ENCODE peak calls at places on chromosomes 2 and 18, in eight cellular contexts. D is transverse colon, C is IMR-90, N is suprapubic skin, K is HCT116, U is A549, S is sigmoid colon, M is upper lobe of left lung. W is an unnamed sample.
A peak's percentile ranks its signal among the peaks of the same experiment; 100 is the strongest.

GRCh38 chr2:160905862-160906261 is 254.4 kb upstream of the TANK start:
- DNase-seq in D (no peak), C (no peak), N (no peak), K (no peak), U (no peak), S (no peak), M (no peak), W (no peak)

GRCh38 chr2:36727586-36727985 is 31.1 kb downstream of the VIT start:
- DNase-seq in D (no peak), C (no peak), N (no peak), K (no peak), U (no peak), S (no peak), M (no peak), W (no peak)

GRCh38 chr2:176096986-176097819 is 2.4 kb upstream of the HOXD12 start:
- DNase-seq in D (peak; percentile 72), C (peak; percentile 48), N (peak; percentile 74), K (peak; percentile 66), U (peak; percentile 81), S (peak; percentile 92), M (peak; percentile 66), W (peak; percentile 75)

GRCh38 chr2:50492452-50492851 is 539.5 kb downstream of the NRXN1 start:
- DNase-seq in D (peak; percentile 14), C (peak; percentile 65), N (no peak), K (peak; percentile 35), U (peak; percentile 48), S (peak; percentile 56), M (no peak), W (peak; percentile 30)

GRCh38 chr18:45168883-45169585 is 446.2 kb upstream of the SLC14A2 start:
- DNase-seq in D (no peak), C (peak; percentile 73), N (no peak), K (no peak), U (no peak), S (no peak), M (no peak), W (no peak)

GRCh38 chr2:42071762-42072161 is 23.9 kb downstream of the PKDCC start:
- DNase-seq in D (no peak), C (no peak), N (no peak), K (no peak), U (no peak), S (no peak), M (no peak), W (no peak)

GRCh38 chr2:183079335-183079775 is 808 bp downstream of the DUSP19 start:
- DNase-seq in D (no peak), C (no peak), N (no peak), K (no peak), U (no peak), S (no peak), M (no peak), W (peak; percentile 30)

GRCh38 chr2:159290289-159290907 is 3.9 kb upstream of the WDSUB1 start:
- DNase-seq in D (no peak), C (peak; percentile 94), N (no peak), K (peak; percentile 51), U (peak; percentile 38), S (no peak), M (peak; percentile 44), W (peak; percentile 73)

GRCh38 chr2:12931211-12931844 is 214.6 kb downstream of the TRIB2 start:
- DNase-seq in D (no peak), C (peak; percentile 63), N (no peak), K (peak; percentile 28), U (peak; percentile 4), S (no peak), M (no peak), W (no peak)

GRCh38 chr2:161123531-161124030 is 36.6 kb upstream of the TANK start:
- DNase-seq in D (no peak), C (no peak), N (no peak), K (peak; percentile 39), U (no peak), S (no peak), M (no peak), W (no peak)

GRCh38 chr18:25230658-25231326 is 121.2 kb downstream of the ZNF521 start:
- DNase-seq in D (peak; percentile 39), C (peak; percentile 90), N (peak; percentile 87), K (no peak), U (no peak), S (peak; percentile 93), M (peak; percentile 75), W (no peak)

GRCh38 chr18:48993586-48993985 is 42.8 kb upstream of the SMAD7 start:
- DNase-seq in D (no peak), C (peak; percentile 66), N (no peak), K (no peak), U (no peak), S (no peak), M (no peak), W (no peak)

GRCh38 chr18:50307738-50308470 is 20.4 kb upstream of the CXXC1 start:
- DNase-seq in D (peak; percentile 95), C (peak; percentile 85), N (peak; percentile 91), K (no peak), U (peak; percentile 86), S (peak; percentile 94), M (peak; percentile 94), W (peak; percentile 85)
- TF ChIP-seq POLR2A in D (no peak), C (no peak), N (no peak), K (no peak), U (no peak), S (no peak), M (no peak), W (peak; percentile 34)

DNA sequence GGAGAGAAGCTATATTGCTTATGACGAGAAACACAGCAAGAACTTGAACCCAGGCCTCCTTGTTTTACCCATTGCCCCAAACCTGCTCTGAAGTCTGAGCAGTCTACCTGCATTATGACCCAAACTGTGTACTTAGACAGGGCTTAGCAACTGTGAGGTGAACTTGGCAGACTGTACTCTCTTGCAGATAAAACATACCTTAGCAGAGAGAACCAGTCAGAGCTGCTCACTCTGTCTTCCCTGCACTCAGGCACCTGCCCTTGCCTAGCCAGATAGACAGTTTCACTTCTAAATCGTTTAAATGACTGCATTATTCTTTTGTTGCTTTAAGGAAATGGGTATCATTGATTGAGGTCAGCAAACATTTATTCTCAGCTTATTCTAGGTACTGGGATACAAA is 20.3 kb downstream of the ITPRID2 start:
- DNase-seq in D (peak; percentile 12), C (no peak), N (no peak), K (no peak), U (no peak), S (no peak), M (no peak), W (no peak)
- TF ChIP-seq POLR2A in D (no peak), C (no peak), N (no peak), K (no peak), U (no peak), S (no peak), M (no peak), W (no peak)

DNA sequence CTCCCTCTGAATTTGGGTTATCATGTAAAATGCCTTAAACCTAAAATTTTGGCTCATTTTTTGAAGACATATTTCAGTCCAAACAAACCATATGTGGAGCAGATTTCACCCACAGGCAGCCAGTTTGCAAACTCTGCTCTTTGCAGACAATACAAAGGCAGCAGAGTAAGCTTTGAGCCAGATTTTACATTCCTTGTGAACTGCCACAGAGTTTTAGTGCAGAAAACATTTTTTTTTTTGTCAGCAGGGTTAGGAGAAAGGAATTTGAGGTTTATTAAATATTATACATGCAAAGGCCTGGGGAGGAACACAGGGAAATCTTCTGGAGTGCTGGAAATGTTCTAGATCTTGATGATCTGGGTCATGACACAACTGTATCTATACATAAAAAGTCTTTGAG is 171.9 kb upstream of the FN1 start:
- DNase-seq in D (no peak), C (peak; percentile 50), N (no peak), K (no peak), U (no peak), S (no peak), M (no peak), W (no peak)
- TF ChIP-seq POLR2A in D (no peak), C (no peak), N (no peak), K (no peak), U (no peak), S (no peak), M (no peak), W (no peak)

GRCh38 chr18:22559414-22560282 is 141.9 kb upstream of the CTAGE1 start:
- DNase-seq in D (peak; percentile 52), C (peak; percentile 59), N (peak; percentile 76), K (no peak), U (peak; percentile 50), S (peak; percentile 73), M (peak; percentile 66), W (no peak)
- TF ChIP-seq POLR2A in D (no peak), C (peak; percentile 43), N (no peak), K (no peak), U (no peak), S (no peak), M (no peak), W (no peak)

GRCh38 chr2:43218221-43218549 is 8.2 kb downstream of the ZFP36L2 start:
- DNase-seq in D (no peak), C (peak; percentile 47), N (no peak), K (no peak), U (no peak), S (no peak), M (no peak), W (no peak)

GRCh38 chr2:43217228-43218220 is 8.9 kb downstream of the ZFP36L2 start:
- DNase-seq in D (peak; percentile 54), C (no peak), N (no peak), K (no peak), U (no peak), S (no peak), M (no peak), W (no peak)

GRCh38 chr2:43219383-43220228 is 6.8 kb downstream of the ZFP36L2 start:
- DNase-seq in D (peak; percentile 95), C (peak; percentile 80), N (peak; percentile 92), K (peak; percentile 75), U (peak; percentile 81), S (peak; percentile 95), M (peak; percentile 93), W (peak; percentile 92)

GRCh38 chr2:43220229-43220981 is 6.0 kb downstream of the ZFP36L2 start:
- DNase-seq in D (no peak), C (peak; percentile 42), N (no peak), K (no peak), U (no peak), S (no peak), M (no peak), W (no peak)

DNA sequence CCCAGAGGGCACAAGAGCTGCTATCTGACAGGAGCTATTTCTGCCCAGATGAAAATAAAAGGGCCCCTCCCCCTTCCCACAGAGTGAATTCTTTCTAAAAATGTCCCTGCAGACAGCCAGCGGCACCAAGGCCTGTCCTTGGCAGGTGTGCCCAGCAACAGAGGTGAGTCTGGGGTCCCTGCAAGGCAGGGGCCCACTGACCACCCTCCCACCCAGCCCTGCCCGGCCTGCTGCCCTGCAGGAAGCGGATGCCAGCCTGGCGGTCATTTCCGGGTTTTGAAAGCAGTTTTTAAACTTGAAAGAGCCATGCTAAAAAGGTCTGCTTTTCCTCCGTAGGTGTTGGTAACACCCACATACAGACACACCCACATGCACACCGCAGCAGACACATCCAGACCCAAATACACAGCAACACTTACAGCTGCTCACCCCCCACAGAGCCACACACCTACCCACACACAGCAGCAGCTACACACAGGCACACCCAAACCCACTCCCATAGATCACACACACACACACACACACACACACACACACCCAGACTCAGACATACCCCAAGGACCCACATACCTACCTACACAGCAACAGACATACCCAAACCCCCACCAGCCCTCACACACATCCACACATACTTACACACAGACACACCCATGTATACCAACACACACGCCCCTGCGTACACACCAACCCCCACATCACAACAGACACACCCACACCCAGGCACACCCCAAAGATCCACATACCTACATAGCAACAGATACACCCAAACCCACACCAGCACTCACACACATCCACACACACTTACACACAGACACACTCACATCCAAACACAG is 7.6 kb downstream of the ZFP36L2 start:
- DNase-seq in D (peak; percentile 86), C (peak; percentile 10), N (peak; percentile 82), K (no peak), U (no peak), S (peak; percentile 78), M (peak; percentile 81), W (peak; percentile 71)
- TF ChIP-seq POLR2A in D (peak; percentile 38), C (no peak), N (no peak), K (no peak), U (no peak), S (no peak), M (no peak), W (no peak)